ENCODE peak calls at places on chromosomes 3 and 15, in seven cellular contexts. One of them, this sample, is unnamed. For H3K27me3, the result is how much of the 10 kb centered on the place peaks cover.

GRCh38 chr15:44195151-44195740 is at the start of gene FRMD5:
- DNase-seq in HCT116: peak
- DNase-seq in neuronal stem cell: peak
- DNase-seq in BJ: peak
- DNase-seq in psoas muscle: peak
- DNase-seq in hepatocyte: peak
- DNase-seq in Caco-2: peak
- DNase-seq in this sample: peak

GRCh38 chr15:57251941-57252340 is 124.4 kb upstream of the CGNL1 start:
- DNase-seq in neuronal stem cell: no peak
- DNase-seq in Caco-2: no peak
- DNase-seq in psoas muscle: no peak
- DNase-seq in hepatocyte: no peak
- DNase-seq in HCT116: no peak
- DNase-seq in BJ: peak
- DNase-seq in this sample: no peak

GRCh38 chr3:169207089-169207488 is 456.4 kb downstream of the MECOM start:
- DNase-seq in BJ: no peak
- DNase-seq in hepatocyte: no peak
- DNase-seq in psoas muscle: no peak
- DNase-seq in neuronal stem cell: no peak
- DNase-seq in Caco-2: no peak
- DNase-seq in HCT116: no peak
- DNase-seq in this sample: no peak

GRCh38 chr3:152474585-152474984 is 205.9 kb downstream of the MBNL1 start:
- DNase-seq in HCT116: peak
- DNase-seq in psoas muscle: no peak
- DNase-seq in hepatocyte: peak
- DNase-seq in neuronal stem cell: no peak
- DNase-seq in BJ: peak
- DNase-seq in Caco-2: peak
- DNase-seq in this sample: peak

GRCh38 chr3:29338981-29339833 is 58.3 kb downstream of the RBMS3 start:
- DNase-seq in Caco-2: no peak
- DNase-seq in neuronal stem cell: no peak
- DNase-seq in hepatocyte: no peak
- DNase-seq in HCT116: no peak
- DNase-seq in psoas muscle: no peak
- DNase-seq in BJ: no peak
- DNase-seq in this sample: no peak

GRCh38 chr3:185221203-185221602 is 32.6 kb downstream of the EHHADH start:
- DNase-seq in hepatocyte: no peak
- DNase-seq in Caco-2: no peak
- DNase-seq in psoas muscle: no peak
- DNase-seq in BJ: no peak
- DNase-seq in HCT116: no peak
- DNase-seq in neuronal stem cell: no peak
- DNase-seq in this sample: no peak

GRCh38 chr3:42010530-42010929 is 48.6 kb upstream of the ULK4 start:
- DNase-seq in psoas muscle: no peak
- DNase-seq in HCT116: no peak
- DNase-seq in neuronal stem cell: no peak
- DNase-seq in Caco-2: no peak
- DNase-seq in hepatocyte: no peak
- DNase-seq in BJ: no peak
- DNase-seq in this sample: no peak

GRCh38 chr15:29089731-29090616 is 179.6 kb downstream of the NSMCE3 start:
- DNase-seq in BJ: no peak
- DNase-seq in HCT116: no peak
- DNase-seq in psoas muscle: no peak
- DNase-seq in neuronal stem cell: no peak
- DNase-seq in Caco-2: no peak
- DNase-seq in hepatocyte: no peak
- DNase-seq in this sample: no peak

GRCh38 chr15:93288718-93289117 is 199.7 kb upstream of the RGMA start:
- DNase-seq in neuronal stem cell: no peak
- DNase-seq in BJ: no peak
- DNase-seq in HCT116: no peak
- DNase-seq in Caco-2: no peak
- DNase-seq in psoas muscle: no peak
- DNase-seq in hepatocyte: no peak
- DNase-seq in this sample: no peak

GRCh38 chr3:188786424-188786823 is 385.3 kb upstream of the TPRG1 start:
- DNase-seq in hepatocyte: no peak
- DNase-seq in BJ: no peak
- DNase-seq in psoas muscle: no peak
- DNase-seq in neuronal stem cell: no peak
- DNase-seq in HCT116: no peak
- DNase-seq in Caco-2: no peak
- DNase-seq in this sample: no peak

GRCh38 chr15:93165737-93166136 is 76.7 kb upstream of the RGMA start:
- DNase-seq in HCT116: no peak
- DNase-seq in neuronal stem cell: no peak
- DNase-seq in BJ: no peak
- DNase-seq in psoas muscle: no peak
- DNase-seq in Caco-2: no peak
- DNase-seq in hepatocyte: no peak
- DNase-seq in this sample: no peak

GRCh38 chr3:149767720-149768119 is 15.4 kb upstream of the COMMD2 start:
- DNase-seq in BJ: no peak
- DNase-seq in Caco-2: no peak
- DNase-seq in HCT116: no peak
- DNase-seq in psoas muscle: no peak
- DNase-seq in hepatocyte: no peak
- DNase-seq in neuronal stem cell: no peak
- DNase-seq in this sample: no peak

GRCh38 chr15:92059036-92059970 is 205.8 kb downstream of the SLCO3A1 start:
- DNase-seq in BJ: no peak
- DNase-seq in HCT116: no peak
- DNase-seq in psoas muscle: no peak
- DNase-seq in neuronal stem cell: no peak
- DNase-seq in hepatocyte: no peak
- DNase-seq in Caco-2: no peak
- DNase-seq in this sample: no peak

GRCh38 chr3:32340039-32340438 is 51.6 kb upstream of the CMTM7 start:
- DNase-seq in HCT116: peak
- DNase-seq in hepatocyte: peak
- DNase-seq in psoas muscle: no peak
- DNase-seq in BJ: no peak
- DNase-seq in Caco-2: peak
- DNase-seq in neuronal stem cell: peak
- DNase-seq in this sample: peak

GRCh38 chr15:87348746-87349145 is 907.8 kb downstream of the NTRK3 start:
- DNase-seq in neuronal stem cell: no peak
- DNase-seq in psoas muscle: no peak
- DNase-seq in Caco-2: no peak
- DNase-seq in BJ: no peak
- DNase-seq in HCT116: no peak
- DNase-seq in hepatocyte: peak
- DNase-seq in this sample: no peak

GRCh38 chr15:69904296-69904560 is 193.5 kb downstream of the TLE3 start:
- DNase-seq in BJ: no peak
- DNase-seq in psoas muscle: no peak
- DNase-seq in neuronal stem cell: no peak
- DNase-seq in HCT116: no peak
- DNase-seq in hepatocyte: no peak
- DNase-seq in Caco-2: no peak
- DNase-seq in this sample: no peak

DNA sequence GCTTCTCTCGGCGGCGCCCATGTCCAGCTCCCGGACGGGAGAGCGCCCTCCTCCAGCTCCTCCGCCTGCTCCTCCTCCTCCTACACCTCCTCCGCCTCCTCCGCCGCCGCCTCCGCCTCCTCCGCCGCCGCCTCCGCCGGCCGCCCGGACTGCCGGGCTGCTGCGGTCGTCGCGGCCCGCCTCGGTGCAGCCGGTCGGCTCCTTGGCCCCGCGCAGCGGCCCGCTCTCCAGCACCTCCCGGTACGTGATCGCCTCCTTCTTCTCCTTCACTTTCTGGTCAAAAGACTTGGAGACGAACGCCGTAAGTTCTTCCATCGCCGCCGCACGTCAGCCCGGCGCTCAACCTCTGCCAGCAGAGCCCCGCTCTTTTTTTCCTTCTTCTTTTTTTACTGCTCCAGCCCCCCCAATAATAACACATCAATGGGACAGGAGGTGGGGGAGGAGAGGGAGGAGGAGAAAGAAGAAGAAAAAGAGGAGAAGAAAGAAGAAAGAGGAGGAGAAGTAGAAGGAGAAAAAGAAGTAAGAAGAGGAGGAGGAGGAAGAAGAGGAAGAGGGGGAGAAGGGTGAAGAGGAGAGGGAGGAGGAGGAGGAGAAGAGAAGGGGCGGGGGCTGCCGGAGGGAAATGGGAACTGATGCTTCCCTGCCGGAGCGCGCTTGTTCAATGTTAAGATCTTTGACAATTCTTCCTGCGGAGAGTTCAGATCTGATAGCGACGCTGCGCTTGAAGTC is at the start of gene SHOX2:
- DNase-seq in psoas muscle: peak
- DNase-seq in Caco-2: peak
- DNase-seq in hepatocyte: peak
- DNase-seq in neuronal stem cell: no peak
- DNase-seq in BJ: no peak
- DNase-seq in HCT116: no peak
- DNase-seq in this sample: no peak
- H3K27me3 ChIP-seq in psoas muscle: under half
- H3K27me3 ChIP-seq in Caco-2: under half
- H3K27me3 ChIP-seq in hepatocyte: half or more
- H3K27me3 ChIP-seq in neuronal stem cell: half or more
- H3K27me3 ChIP-seq in BJ: under half
- H3K27me3 ChIP-seq in HCT116: under half
- H3K27me3 ChIP-seq in this sample: half or more

GRCh38 chr15:90345859-90346258 is 6.2 kb upstream of the ZNF774 start:
- DNase-seq in HCT116: no peak
- DNase-seq in hepatocyte: no peak
- DNase-seq in Caco-2: no peak
- DNase-seq in psoas muscle: no peak
- DNase-seq in neuronal stem cell: no peak
- DNase-seq in BJ: no peak
- DNase-seq in this sample: no peak
- H3K4me3 ChIP-seq in HCT116: no peak
- H3K4me3 ChIP-seq in hepatocyte: no peak
- H3K4me3 ChIP-seq in Caco-2: no peak
- H3K4me3 ChIP-seq in psoas muscle: no peak
- H3K4me3 ChIP-seq in neuronal stem cell: no peak
- H3K4me3 ChIP-seq in BJ: no peak
- H3K4me3 ChIP-seq in this sample: no peak

GRCh38 chr3:123448503-123449091 is at the start of gene ADCY5:
- DNase-seq in HCT116: no peak
- DNase-seq in psoas muscle: peak
- DNase-seq in Caco-2: no peak
- DNase-seq in BJ: no peak
- DNase-seq in hepatocyte: peak
- DNase-seq in neuronal stem cell: peak
- DNase-seq in this sample: no peak
- H3K27me3 ChIP-seq in HCT116: under half
- H3K27me3 ChIP-seq in psoas muscle: under half
- H3K27me3 ChIP-seq in Caco-2: under half
- H3K27me3 ChIP-seq in BJ: under half
- H3K27me3 ChIP-seq in hepatocyte: under half
- H3K27me3 ChIP-seq in neuronal stem cell: half or more
- H3K27me3 ChIP-seq in this sample: half or more

DNA sequence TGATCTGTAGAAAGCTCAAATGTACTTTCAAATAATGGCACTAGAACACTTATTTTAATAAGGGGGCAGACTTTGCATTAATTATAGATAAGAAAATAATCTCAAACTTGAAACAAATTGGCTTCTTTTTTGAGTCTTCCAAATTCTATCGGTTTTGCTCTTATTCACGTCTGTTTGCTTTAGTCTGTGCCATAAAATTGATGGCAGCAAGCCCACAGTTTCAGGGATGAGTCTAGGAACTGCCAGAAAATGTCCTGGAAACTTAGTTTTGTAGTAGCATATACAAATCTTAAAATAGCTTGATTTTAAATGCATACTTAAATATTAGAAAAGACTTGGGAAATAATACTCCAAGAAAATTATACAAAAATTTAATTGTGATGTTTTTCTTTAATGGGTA is 39.7 kb downstream of the BCHE start:
- DNase-seq in psoas muscle: no peak
- DNase-seq in HCT116: no peak
- DNase-seq in hepatocyte: no peak
- DNase-seq in neuronal stem cell: no peak
- DNase-seq in Caco-2: no peak
- DNase-seq in BJ: no peak
- DNase-seq in this sample: no peak
- H3K4me3 ChIP-seq in psoas muscle: no peak
- H3K4me3 ChIP-seq in HCT116: no peak
- H3K4me3 ChIP-seq in hepatocyte: no peak
- H3K4me3 ChIP-seq in neuronal stem cell: no peak
- H3K4me3 ChIP-seq in Caco-2: no peak
- H3K4me3 ChIP-seq in BJ: no peak
- H3K4me3 ChIP-seq in this sample: no peak

DNA sequence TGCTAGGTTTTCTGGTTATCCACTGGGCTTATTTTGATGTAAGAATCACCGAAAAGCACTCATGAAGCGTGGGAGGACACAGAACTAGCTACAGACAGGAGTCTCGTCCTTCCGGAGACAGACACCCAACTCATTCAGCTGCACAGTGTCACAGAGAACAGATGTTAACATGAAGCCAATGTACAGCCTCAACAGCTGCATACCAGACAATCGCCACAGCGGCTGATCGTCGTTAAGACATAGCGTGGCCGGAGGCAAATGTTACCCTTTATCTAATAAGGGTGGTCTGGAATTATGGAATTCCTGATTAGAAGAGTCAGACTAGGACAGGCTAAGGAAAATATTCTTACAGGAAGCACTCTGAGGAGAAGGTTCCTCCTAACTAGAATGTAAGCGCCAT is 1.2 kb upstream of the PYGO1 start:
- DNase-seq in psoas muscle: no peak
- DNase-seq in BJ: no peak
- DNase-seq in HCT116: no peak
- DNase-seq in Caco-2: no peak
- DNase-seq in neuronal stem cell: no peak
- DNase-seq in hepatocyte: peak
- DNase-seq in this sample: no peak
- H3K27me3 ChIP-seq in psoas muscle: under half
- H3K27me3 ChIP-seq in BJ: under half
- H3K27me3 ChIP-seq in HCT116: under half
- H3K27me3 ChIP-seq in Caco-2: under half
- H3K27me3 ChIP-seq in neuronal stem cell: under half
- H3K27me3 ChIP-seq in hepatocyte: under half
- H3K27me3 ChIP-seq in this sample: under half